ENCODE peak calls at places on chromosomes 3 and 15, in ten cellular contexts. One of them, this sample, is unnamed.

GRCh38 chr3:68007621-68008226 is 353.3 kb upstream of the SUCLG2 start:
- DNase-seq in H4: no peak
- DNase-seq in HEK293T: no peak
- DNase-seq in AG09309: no peak
- DNase-seq in HAP-1: peak
- DNase-seq in fibroblast of lung: no peak
- DNase-seq in caudate nucleus: peak
- DNase-seq in kidney: peak
- DNase-seq in activated CD8-positive, alpha-beta memory T cell treated with anti-CD3 and anti-CD28 coated beads for 24 hours: peak
- DNase-seq in SJSA1: no peak
- DNase-seq in this sample: no peak

GRCh38 chr3:177855021-177855420 is 657.7 kb upstream of the TBL1XR1 start:
- DNase-seq in H4: no peak
- DNase-seq in HEK293T: no peak
- DNase-seq in AG09309: no peak
- DNase-seq in HAP-1: no peak
- DNase-seq in fibroblast of lung: peak
- DNase-seq in caudate nucleus: no peak
- DNase-seq in kidney: no peak
- DNase-seq in activated CD8-positive, alpha-beta memory T cell treated with anti-CD3 and anti-CD28 coated beads for 24 hours: no peak
- DNase-seq in SJSA1: no peak
- DNase-seq in this sample: no peak

GRCh38 chr3:112561085-112561692 is 573 bp downstream of the ATG3 start:
- DNase-seq in H4: peak
- DNase-seq in HEK293T: peak
- DNase-seq in AG09309: peak
- DNase-seq in HAP-1: peak
- DNase-seq in fibroblast of lung: peak
- DNase-seq in caudate nucleus: no peak
- DNase-seq in kidney: peak
- DNase-seq in activated CD8-positive, alpha-beta memory T cell treated with anti-CD3 and anti-CD28 coated beads for 24 hours: no peak
- DNase-seq in SJSA1: peak
- DNase-seq in this sample: peak

GRCh38 chr3:36219398-36219797 is 160.9 kb upstream of the STAC start:
- DNase-seq in H4: no peak
- DNase-seq in HEK293T: no peak
- DNase-seq in AG09309: peak
- DNase-seq in HAP-1: no peak
- DNase-seq in fibroblast of lung: peak
- DNase-seq in caudate nucleus: no peak
- DNase-seq in kidney: no peak
- DNase-seq in activated CD8-positive, alpha-beta memory T cell treated with anti-CD3 and anti-CD28 coated beads for 24 hours: no peak
- DNase-seq in SJSA1: peak
- DNase-seq in this sample: no peak

GRCh38 chr15:57541805-57542504 is 49.7 kb upstream of the MYZAP start:
- DNase-seq in H4: peak
- DNase-seq in HEK293T: peak
- DNase-seq in AG09309: no peak
- DNase-seq in HAP-1: peak
- DNase-seq in fibroblast of lung: peak
- DNase-seq in caudate nucleus: no peak
- DNase-seq in kidney: no peak
- DNase-seq in activated CD8-positive, alpha-beta memory T cell treated with anti-CD3 and anti-CD28 coated beads for 24 hours: no peak
- DNase-seq in SJSA1: peak
- DNase-seq in this sample: peak

GRCh38 chr15:95944856-95945255 is 385.6 kb upstream of the NR2F2 start:
- DNase-seq in H4: no peak
- DNase-seq in HEK293T: no peak
- DNase-seq in AG09309: no peak
- DNase-seq in HAP-1: no peak
- DNase-seq in fibroblast of lung: no peak
- DNase-seq in caudate nucleus: no peak
- DNase-seq in kidney: no peak
- DNase-seq in activated CD8-positive, alpha-beta memory T cell treated with anti-CD3 and anti-CD28 coated beads for 24 hours: no peak
- DNase-seq in SJSA1: no peak
- DNase-seq in this sample: no peak

GRCh38 chr3:27976933-27977332 is 254.8 kb upstream of the EOMES start:
- DNase-seq in H4: peak
- DNase-seq in HEK293T: no peak
- DNase-seq in AG09309: peak
- DNase-seq in HAP-1: no peak
- DNase-seq in fibroblast of lung: peak
- DNase-seq in caudate nucleus: no peak
- DNase-seq in kidney: no peak
- DNase-seq in activated CD8-positive, alpha-beta memory T cell treated with anti-CD3 and anti-CD28 coated beads for 24 hours: no peak
- DNase-seq in SJSA1: no peak
- DNase-seq in this sample: no peak

GRCh38 chr3:66048051-66048395 is 9.3 kb upstream of the MAGI1 start:
- DNase-seq in H4: no peak
- DNase-seq in HEK293T: no peak
- DNase-seq in AG09309: no peak
- DNase-seq in HAP-1: no peak
- DNase-seq in fibroblast of lung: peak
- DNase-seq in caudate nucleus: no peak
- DNase-seq in kidney: no peak
- DNase-seq in activated CD8-positive, alpha-beta memory T cell treated with anti-CD3 and anti-CD28 coated beads for 24 hours: no peak
- DNase-seq in SJSA1: no peak
- DNase-seq in this sample: no peak

GRCh38 chr3:14216257-14217048 is 37.8 kb downstream of the LSM3 start:
- DNase-seq in H4: no peak
- DNase-seq in HEK293T: peak
- DNase-seq in AG09309: no peak
- DNase-seq in HAP-1: peak
- DNase-seq in fibroblast of lung: peak
- DNase-seq in caudate nucleus: peak
- DNase-seq in kidney: no peak
- DNase-seq in activated CD8-positive, alpha-beta memory T cell treated with anti-CD3 and anti-CD28 coated beads for 24 hours: peak
- DNase-seq in SJSA1: no peak
- DNase-seq in this sample: peak

GRCh38 chr15:98850991-98851776 is 156.4 kb downstream of the PGPEP1L start:
- DNase-seq in H4: peak
- DNase-seq in HEK293T: peak
- DNase-seq in AG09309: no peak
- DNase-seq in HAP-1: peak
- DNase-seq in fibroblast of lung: peak
- DNase-seq in caudate nucleus: peak
- DNase-seq in kidney: peak
- DNase-seq in activated CD8-positive, alpha-beta memory T cell treated with anti-CD3 and anti-CD28 coated beads for 24 hours: peak
- DNase-seq in SJSA1: peak
- DNase-seq in this sample: peak

GRCh38 chr3:40458473-40458872 is 1.3 kb downstream of the RPL14 start:
- DNase-seq in H4: no peak
- DNase-seq in HEK293T: no peak
- DNase-seq in AG09309: no peak
- DNase-seq in HAP-1: no peak
- DNase-seq in fibroblast of lung: no peak
- DNase-seq in caudate nucleus: no peak
- DNase-seq in kidney: no peak
- DNase-seq in activated CD8-positive, alpha-beta memory T cell treated with anti-CD3 and anti-CD28 coated beads for 24 hours: no peak
- DNase-seq in SJSA1: no peak
- DNase-seq in this sample: no peak

GRCh38 chr3:70829101-70829500 is 516.7 kb upstream of the MDFIC2 start:
- DNase-seq in H4: peak
- DNase-seq in HEK293T: no peak
- DNase-seq in AG09309: peak
- DNase-seq in HAP-1: no peak
- DNase-seq in fibroblast of lung: peak
- DNase-seq in caudate nucleus: no peak
- DNase-seq in kidney: no peak
- DNase-seq in activated CD8-positive, alpha-beta memory T cell treated with anti-CD3 and anti-CD28 coated beads for 24 hours: no peak
- DNase-seq in SJSA1: no peak
- DNase-seq in this sample: peak

GRCh38 chr3:52238193-52238760 is 681 bp downstream of the TWF2 start:
- DNase-seq in H4: no peak
- DNase-seq in HEK293T: no peak
- DNase-seq in AG09309: no peak
- DNase-seq in HAP-1: no peak
- DNase-seq in fibroblast of lung: peak
- DNase-seq in caudate nucleus: no peak
- DNase-seq in kidney: no peak
- DNase-seq in activated CD8-positive, alpha-beta memory T cell treated with anti-CD3 and anti-CD28 coated beads for 24 hours: no peak
- DNase-seq in SJSA1: peak
- DNase-seq in this sample: peak

GRCh38 chr3:12896206-12896697 is 54.9 kb upstream of the RPL32 start:
- DNase-seq in H4: no peak
- DNase-seq in HEK293T: no peak
- DNase-seq in AG09309: no peak
- DNase-seq in HAP-1: no peak
- DNase-seq in fibroblast of lung: no peak
- DNase-seq in caudate nucleus: no peak
- DNase-seq in kidney: peak
- DNase-seq in activated CD8-positive, alpha-beta memory T cell treated with anti-CD3 and anti-CD28 coated beads for 24 hours: no peak
- DNase-seq in SJSA1: no peak
- DNase-seq in this sample: no peak

GRCh38 chr15:71219646-71220045 is 104.4 kb downstream of the THSD4 start:
- DNase-seq in H4: peak
- DNase-seq in HEK293T: no peak
- DNase-seq in AG09309: peak
- DNase-seq in HAP-1: peak
- DNase-seq in fibroblast of lung: peak
- DNase-seq in caudate nucleus: no peak
- DNase-seq in kidney: no peak
- DNase-seq in activated CD8-positive, alpha-beta memory T cell treated with anti-CD3 and anti-CD28 coated beads for 24 hours: no peak
- DNase-seq in SJSA1: peak
- DNase-seq in this sample: no peak

GRCh38 chr3:113166719-113167492 is 44.5 kb upstream of the BOC start:
- DNase-seq in H4: peak
- DNase-seq in HEK293T: peak
- DNase-seq in AG09309: peak
- DNase-seq in HAP-1: peak
- DNase-seq in fibroblast of lung: peak
- DNase-seq in caudate nucleus: no peak
- DNase-seq in kidney: peak
- DNase-seq in activated CD8-positive, alpha-beta memory T cell treated with anti-CD3 and anti-CD28 coated beads for 24 hours: no peak
- DNase-seq in SJSA1: no peak
- DNase-seq in this sample: no peak

GRCh38 chr3:27533718-27534578 is 49.8 kb upstream of the SLC4A7 start:
- DNase-seq in H4: peak
- DNase-seq in HEK293T: peak
- DNase-seq in AG09309: peak
- DNase-seq in HAP-1: peak
- DNase-seq in fibroblast of lung: peak
- DNase-seq in caudate nucleus: no peak
- DNase-seq in kidney: peak
- DNase-seq in activated CD8-positive, alpha-beta memory T cell treated with anti-CD3 and anti-CD28 coated beads for 24 hours: peak
- DNase-seq in SJSA1: peak
- DNase-seq in this sample: peak

GRCh38 chr3:46953265-46954010 is 23.1 kb downstream of the CCDC12 start:
- DNase-seq in H4: no peak
- DNase-seq in HEK293T: no peak
- DNase-seq in AG09309: no peak
- DNase-seq in HAP-1: no peak
- DNase-seq in fibroblast of lung: no peak
- DNase-seq in caudate nucleus: no peak
- DNase-seq in kidney: peak
- DNase-seq in activated CD8-positive, alpha-beta memory T cell treated with anti-CD3 and anti-CD28 coated beads for 24 hours: no peak
- DNase-seq in SJSA1: no peak
- DNase-seq in this sample: no peak

GRCh38 chr3:112304611-112305010 is 10.6 kb upstream of the SLC9C1 start:
- DNase-seq in H4: no peak
- DNase-seq in HEK293T: no peak
- DNase-seq in AG09309: no peak
- DNase-seq in HAP-1: peak
- DNase-seq in fibroblast of lung: peak
- DNase-seq in caudate nucleus: no peak
- DNase-seq in kidney: no peak
- DNase-seq in activated CD8-positive, alpha-beta memory T cell treated with anti-CD3 and anti-CD28 coated beads for 24 hours: no peak
- DNase-seq in SJSA1: no peak
- DNase-seq in this sample: no peak

GRCh38 chr15:77163806-77164384 is 93.0 kb upstream of the TSPAN3 start:
- DNase-seq in H4: no peak
- DNase-seq in HEK293T: no peak
- DNase-seq in AG09309: no peak
- DNase-seq in HAP-1: no peak
- DNase-seq in fibroblast of lung: no peak
- DNase-seq in caudate nucleus: no peak
- DNase-seq in kidney: no peak
- DNase-seq in activated CD8-positive, alpha-beta memory T cell treated with anti-CD3 and anti-CD28 coated beads for 24 hours: no peak
- DNase-seq in SJSA1: no peak
- DNase-seq in this sample: no peak

GRCh38 chr3:173402656-173403055 is 5.1 kb downstream of the NLGN1 start:
- DNase-seq in H4: no peak
- DNase-seq in HEK293T: no peak
- DNase-seq in AG09309: no peak
- DNase-seq in HAP-1: no peak
- DNase-seq in fibroblast of lung: no peak
- DNase-seq in caudate nucleus: no peak
- DNase-seq in kidney: no peak
- DNase-seq in activated CD8-positive, alpha-beta memory T cell treated with anti-CD3 and anti-CD28 coated beads for 24 hours: no peak
- DNase-seq in SJSA1: no peak
- DNase-seq in this sample: no peak

GRCh38 chr3:139561959-139562676 is 22.6 kb upstream of the RBP1 start:
- DNase-seq in H4: peak
- DNase-seq in HEK293T: peak
- DNase-seq in AG09309: no peak
- DNase-seq in HAP-1: peak
- DNase-seq in fibroblast of lung: peak
- DNase-seq in caudate nucleus: no peak
- DNase-seq in kidney: no peak
- DNase-seq in activated CD8-positive, alpha-beta memory T cell treated with anti-CD3 and anti-CD28 coated beads for 24 hours: no peak
- DNase-seq in SJSA1: peak
- DNase-seq in this sample: no peak

GRCh38 chr3:71640549-71640948 is 57.0 kb upstream of the FOXP1 start:
- DNase-seq in H4: no peak
- DNase-seq in HEK293T: no peak
- DNase-seq in AG09309: no peak
- DNase-seq in HAP-1: no peak
- DNase-seq in fibroblast of lung: no peak
- DNase-seq in caudate nucleus: no peak
- DNase-seq in kidney: no peak
- DNase-seq in activated CD8-positive, alpha-beta memory T cell treated with anti-CD3 and anti-CD28 coated beads for 24 hours: no peak
- DNase-seq in SJSA1: no peak
- DNase-seq in this sample: no peak

GRCh38 chr15:74425634-74426033 is 8.1 kb downstream of the SEMA7A start:
- DNase-seq in H4: no peak
- DNase-seq in HEK293T: no peak
- DNase-seq in AG09309: no peak
- DNase-seq in HAP-1: no peak
- DNase-seq in fibroblast of lung: no peak
- DNase-seq in caudate nucleus: no peak
- DNase-seq in kidney: no peak
- DNase-seq in activated CD8-positive, alpha-beta memory T cell treated with anti-CD3 and anti-CD28 coated beads for 24 hours: no peak
- DNase-seq in SJSA1: no peak
- DNase-seq in this sample: no peak

GRCh38 chr3:126955004-126955790 is 27.7 kb upstream of the PLXNA1 start:
- DNase-seq in H4: no peak
- DNase-seq in HEK293T: no peak
- DNase-seq in AG09309: no peak
- DNase-seq in HAP-1: no peak
- DNase-seq in fibroblast of lung: no peak
- DNase-seq in caudate nucleus: no peak
- DNase-seq in kidney: peak
- DNase-seq in activated CD8-positive, alpha-beta memory T cell treated with anti-CD3 and anti-CD28 coated beads for 24 hours: no peak
- DNase-seq in SJSA1: no peak
- DNase-seq in this sample: peak

GRCh38 chr3:194245975-194246561 is 105.1 kb downstream of the CPN2 start:
- DNase-seq in H4: no peak
- DNase-seq in HEK293T: no peak
- DNase-seq in AG09309: no peak
- DNase-seq in HAP-1: peak
- DNase-seq in fibroblast of lung: no peak
- DNase-seq in caudate nucleus: no peak
- DNase-seq in kidney: no peak
- DNase-seq in activated CD8-positive, alpha-beta memory T cell treated with anti-CD3 and anti-CD28 coated beads for 24 hours: peak
- DNase-seq in SJSA1: peak
- DNase-seq in this sample: no peak

GRCh38 chr15:42490246-42490742 is 647 bp downstream of the ZNF106 start:
- DNase-seq in H4: no peak
- DNase-seq in HEK293T: peak
- DNase-seq in AG09309: no peak
- DNase-seq in HAP-1: no peak
- DNase-seq in fibroblast of lung: no peak
- DNase-seq in caudate nucleus: no peak
- DNase-seq in kidney: no peak
- DNase-seq in activated CD8-positive, alpha-beta memory T cell treated with anti-CD3 and anti-CD28 coated beads for 24 hours: no peak
- DNase-seq in SJSA1: peak
- DNase-seq in this sample: no peak

GRCh38 chr3:113626513-113627371 is 69.7 kb downstream of the USF3 start:
- DNase-seq in H4: peak
- DNase-seq in HEK293T: peak
- DNase-seq in AG09309: peak
- DNase-seq in HAP-1: peak
- DNase-seq in fibroblast of lung: peak
- DNase-seq in caudate nucleus: no peak
- DNase-seq in kidney: no peak
- DNase-seq in activated CD8-positive, alpha-beta memory T cell treated with anti-CD3 and anti-CD28 coated beads for 24 hours: no peak
- DNase-seq in SJSA1: peak
- DNase-seq in this sample: no peak

This sample was measured in posterior vena cava.